ENCODE peak calls at places on chromosomes 5 and 9, in seven cellular contexts. S is mammary epithelial cell, W is dorsolateral prefrontal cortex, J is heart left ventricle, Y is mucosa of descending colon, C is foreskin fibroblast, P is cardiac muscle cell. L is an unnamed sample.

GRCh38 chr5:111072949-111073682 is 1.6 kb downstream of the TSLP start:
- DNase-seq in S (peak), Y (peak), W (no peak), P (peak), C (peak), J (peak), L (no peak)

GRCh38 chr5:122358382-122358990 is 46.4 kb downstream of the SNCAIP start:
- DNase-seq in J (no peak), C (no peak), Y (no peak), W (no peak), P (peak), S (no peak), L (no peak)

GRCh38 chr5:176619203-176619568 is 9.2 kb upstream of the GPRIN1 start:
- DNase-seq in W (peak), C (peak), J (peak), P (peak), Y (peak), S (peak), L (no peak)

GRCh38 chr5:11540112-11540511 is 364.1 kb downstream of the CTNND2 start:
- DNase-seq in P (no peak), S (no peak), Y (no peak), W (no peak), C (no peak), J (no peak), L (no peak)

GRCh38 chr9:97615439-97616072 is 17.6 kb downstream of the TSTD2 start:
- DNase-seq in W (peak), Y (peak), J (peak), C (peak), P (peak), S (peak), L (peak)

GRCh38 chr9:22158983-22159382 is 149.9 kb upstream of the CDKN2B start:
- DNase-seq in P (no peak), S (no peak), J (peak), W (peak), C (peak), Y (peak), L (peak)

GRCh38 chr5:144121577-144121976 is 48.9 kb downstream of the YIPF5 start:
- DNase-seq in Y (no peak), C (peak), S (no peak), W (no peak), P (no peak), J (no peak), L (no peak)

GRCh38 chr9:94950733-94951590 is 224.5 kb downstream of the AOPEP start:
- DNase-seq in C (peak), W (no peak), Y (no peak), S (no peak), P (peak), J (no peak), L (no peak)

GRCh38 chr5:108637110-108637509 is 110.6 kb upstream of the FER start:
- DNase-seq in J (no peak), P (no peak), W (no peak), C (peak), Y (no peak), S (peak), L (no peak)

GRCh38 chr5:103617090-103617489 is 54.5 kb upstream of the NUDT12 start:
- DNase-seq in W (no peak), Y (no peak), C (no peak), P (no peak), J (no peak), S (no peak), L (no peak)

GRCh38 chr5:4511996-4512656 is 628.0 kb upstream of the ADAMTS16 start:
- DNase-seq in S (peak), C (no peak), Y (no peak), W (peak), J (peak), P (peak), L (no peak)

GRCh38 chr5:172147857-172148256 is 40.2 kb downstream of the STK10 start:
- DNase-seq in C (no peak), W (no peak), Y (peak), P (no peak), S (no peak), J (no peak), L (no peak)

GRCh38 chr5:149060325-149060724 is 2.5 kb downstream of the SH3TC2 start:
- DNase-seq in P (peak), W (no peak), S (peak), C (peak), Y (peak), J (peak), L (no peak)

GRCh38 chr5:643811-644271 is 31.7 kb downstream of the CEP72 start:
- DNase-seq in P (no peak), W (no peak), C (no peak), Y (no peak), S (no peak), J (no peak), L (no peak)

GRCh38 chr9:87280421-87280820 is 217.2 kb upstream of the DAPK1 start:
- DNase-seq in Y (no peak), P (no peak), W (no peak), C (no peak), S (peak), J (no peak), L (peak)

GRCh38 chr9:97741947-97742346 is 44.8 kb upstream of the XPA start:
- DNase-seq in S (no peak), P (no peak), W (no peak), C (no peak), Y (no peak), J (no peak), L (no peak)

GRCh38 chr5:82901281-82901888 is 175.8 kb downstream of the TMEM167A start:
- DNase-seq in S (no peak), J (no peak), C (no peak), W (no peak), Y (no peak), P (no peak), L (no peak)

GRCh38 chr5:173291722-173292658 is 36.2 kb downstream of the STC2 start:
- DNase-seq in S (peak), W (no peak), J (no peak), P (no peak), C (peak), Y (no peak), L (peak)

DNA sequence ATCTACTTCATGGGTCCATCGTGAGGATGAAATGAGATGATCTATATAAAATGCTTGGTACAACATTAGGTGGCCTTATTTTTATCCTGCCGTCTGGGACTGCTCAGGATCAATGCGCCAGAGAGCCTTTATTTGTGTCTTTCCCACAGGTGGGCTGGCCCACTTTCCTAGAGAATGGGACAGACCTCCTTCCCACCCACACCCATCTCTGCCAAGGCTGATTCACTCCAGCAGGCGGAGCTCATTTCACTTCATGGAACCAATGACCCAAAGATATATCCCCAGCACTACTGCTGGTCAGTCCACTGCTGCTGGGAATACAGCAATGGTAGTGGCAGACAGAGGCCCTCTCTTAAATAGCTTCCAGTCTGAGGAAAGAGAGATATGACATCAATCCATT is 35.7 kb downstream of the TGFBI start:
- DNase-seq in Y (peak), W (no peak), P (no peak), J (no peak), S (no peak), C (peak), L (no peak)
- TF ChIP-seq CTCF in Y (no peak), W (no peak), P (peak), J (peak), S (peak), C (no peak), L (peak)

DNA sequence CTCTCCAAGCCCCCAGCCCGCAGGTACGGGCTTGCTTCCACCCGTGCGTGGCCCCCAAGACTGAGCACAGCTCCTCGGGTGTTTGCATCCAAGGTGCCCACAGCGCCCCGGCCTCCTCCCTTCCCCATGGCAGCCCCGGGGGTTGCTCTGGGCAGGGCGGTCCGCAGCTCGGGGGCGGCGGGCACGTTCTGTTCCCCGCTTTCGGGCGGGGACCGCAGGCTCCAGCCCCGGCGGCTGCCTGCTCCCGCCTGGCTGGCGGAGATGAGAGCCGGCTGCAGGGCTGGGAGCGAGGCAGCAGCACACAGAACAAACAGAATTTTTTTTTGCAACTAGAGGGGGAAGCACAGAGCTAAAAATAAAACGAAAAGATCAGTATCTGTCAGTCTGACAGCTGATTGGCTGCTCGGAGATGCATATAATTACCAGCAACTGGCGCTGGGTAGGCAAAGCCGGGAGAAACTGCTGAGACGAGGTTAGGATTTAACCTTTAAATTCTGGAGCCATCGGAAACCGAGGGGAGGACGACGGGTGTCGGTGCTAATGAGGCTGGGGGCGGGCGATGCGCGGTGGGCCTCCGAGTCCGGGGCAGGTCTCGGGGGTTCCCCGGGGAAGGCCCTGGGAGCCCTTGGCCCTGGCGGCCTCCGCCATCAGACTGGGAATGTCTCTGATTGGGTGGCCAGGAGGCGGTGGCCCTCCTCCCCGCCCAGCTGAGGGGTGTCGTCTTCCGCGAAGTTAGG is 142.7 kb upstream of the IER5L start:
- DNase-seq in C (peak), S (no peak), P (peak), W (peak), J (peak), Y (peak), L (peak)
- H3K4me3 ChIP-seq in C (peak), S (peak), P (peak), W (peak), J (peak), Y (no peak), L (peak)

GRCh38 chr9:133467101-133467500 is 7.3 kb downstream of the CACFD1 start:
- DNase-seq in Y (no peak), S (no peak), J (no peak), C (no peak), P (no peak), W (no peak), L (no peak)
- TF ChIP-seq CTCF in Y (no peak), S (no peak), J (no peak), C (no peak), P (peak), W (no peak), L (no peak)

GRCh38 chr5:43129161-43129560 is 8.4 kb downstream of the ZNF131 start:
- DNase-seq in W (no peak), P (no peak), J (no peak), S (no peak), Y (no peak), C (no peak), L (no peak)

GRCh38 chr5:43120720-43121564 is at the start of gene ZNF131:
- DNase-seq in W (peak), Y (peak), J (peak), C (peak), S (peak), P (peak), L (peak)

GRCh38 chr5:43121565-43122484 is 1.1 kb downstream of the ZNF131 start:
- DNase-seq in W (peak), S (peak), Y (peak), P (peak), C (peak), J (no peak), L (peak)

DNA sequence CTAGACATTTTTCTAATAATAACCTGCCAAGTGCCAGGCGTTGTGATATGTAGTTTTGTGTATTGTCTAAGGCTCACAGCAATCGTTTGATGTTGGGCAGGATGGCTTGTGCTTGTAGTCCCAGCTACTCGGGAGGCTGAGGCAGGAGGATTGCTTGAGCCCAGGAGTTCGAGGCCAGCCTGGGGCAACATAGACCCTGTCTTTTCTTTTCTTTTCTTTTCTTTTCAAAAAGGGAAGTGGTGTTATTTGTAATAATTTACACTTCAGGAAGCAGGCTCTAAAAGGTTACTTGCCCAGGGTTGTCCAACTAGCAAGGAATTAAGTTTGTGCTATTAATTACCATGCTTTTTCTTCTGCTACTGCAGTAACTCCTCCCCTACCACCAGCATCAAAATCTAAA is 3.2 kb downstream of the ZNF131 start:
- DNase-seq in P (no peak), S (no peak), C (no peak), W (no peak), Y (no peak), J (no peak), L (no peak)
- H3K4me3 ChIP-seq in P (no peak), S (no peak), C (peak), W (no peak), Y (no peak), J (no peak), L (no peak)

GRCh38 chr9:136118367-136119258 is at the start of gene TMEM250:
- DNase-seq in J (peak), C (peak), Y (peak), S (peak), P (peak), W (peak), L (peak)
- TF ChIP-seq CTCF in J (peak), C (no peak), Y (no peak), S (no peak), P (no peak), W (peak), L (no peak)

GRCh38 chr9:137878146-137878941 is 762 bp downstream of the CACNA1B start:
- DNase-seq in W (peak), J (no peak), P (peak), Y (peak), C (peak), S (peak), L (no peak)
- H3K4me3 ChIP-seq in W (peak), J (peak), P (peak), Y (no peak), C (no peak), S (no peak), L (no peak)

DNA sequence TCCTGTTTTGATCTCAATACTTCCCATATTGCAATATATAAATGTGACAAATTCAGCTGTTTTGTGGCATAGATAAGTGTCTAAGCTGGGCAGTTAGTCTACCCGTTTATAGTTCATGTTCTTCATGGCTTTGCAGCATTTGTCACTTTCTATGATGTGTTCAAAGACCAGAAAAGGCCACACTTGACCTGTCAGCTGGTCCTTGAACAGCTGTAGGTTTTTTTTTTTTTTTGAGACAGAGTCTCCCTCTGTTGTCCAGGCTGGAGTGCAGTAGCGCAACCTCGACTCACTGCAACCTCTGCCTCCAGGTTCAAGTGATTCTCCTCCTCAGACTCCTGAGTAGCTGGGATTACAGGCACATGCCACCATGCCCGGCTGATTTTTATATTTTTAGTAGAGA is 28.4 kb downstream of the CMBL start:
- DNase-seq in S (no peak), W (no peak), J (no peak), C (no peak), P (no peak), Y (no peak), L (no peak)
- TF ChIP-seq CTCF in S (no peak), W (no peak), J (no peak), C (no peak), P (no peak), Y (no peak), L (no peak)

GRCh38 chr5:66615894-66616293 is 19.7 kb downstream of the MAST4 start:
- DNase-seq in P (no peak), J (no peak), W (no peak), C (no peak), S (no peak), Y (no peak), L (no peak)

GRCh38 chr5:66615136-66615535 is 18.9 kb downstream of the MAST4 start:
- DNase-seq in S (no peak), P (no peak), W (no peak), Y (no peak), C (no peak), J (no peak), L (no peak)

GRCh38 chr5:66617991-66618768 is 22.0 kb downstream of the MAST4 start:
- DNase-seq in C (no peak), P (no peak), W (no peak), S (no peak), J (no peak), Y (no peak), L (no peak)

GRCh38 chr5:66616495-66617222 is 20.5 kb downstream of the MAST4 start:
- DNase-seq in Y (no peak), S (no peak), C (no peak), W (no peak), J (no peak), P (no peak), L (no peak)

GRCh38 chr5:66617223-66617861 is 21.1 kb downstream of the MAST4 start:
- DNase-seq in J (no peak), W (no peak), Y (no peak), C (no peak), S (no peak), P (peak), L (no peak)
- H3K4me3 ChIP-seq in J (no peak), W (no peak), Y (no peak), C (no peak), S (no peak), P (no peak), L (no peak)

DNA sequence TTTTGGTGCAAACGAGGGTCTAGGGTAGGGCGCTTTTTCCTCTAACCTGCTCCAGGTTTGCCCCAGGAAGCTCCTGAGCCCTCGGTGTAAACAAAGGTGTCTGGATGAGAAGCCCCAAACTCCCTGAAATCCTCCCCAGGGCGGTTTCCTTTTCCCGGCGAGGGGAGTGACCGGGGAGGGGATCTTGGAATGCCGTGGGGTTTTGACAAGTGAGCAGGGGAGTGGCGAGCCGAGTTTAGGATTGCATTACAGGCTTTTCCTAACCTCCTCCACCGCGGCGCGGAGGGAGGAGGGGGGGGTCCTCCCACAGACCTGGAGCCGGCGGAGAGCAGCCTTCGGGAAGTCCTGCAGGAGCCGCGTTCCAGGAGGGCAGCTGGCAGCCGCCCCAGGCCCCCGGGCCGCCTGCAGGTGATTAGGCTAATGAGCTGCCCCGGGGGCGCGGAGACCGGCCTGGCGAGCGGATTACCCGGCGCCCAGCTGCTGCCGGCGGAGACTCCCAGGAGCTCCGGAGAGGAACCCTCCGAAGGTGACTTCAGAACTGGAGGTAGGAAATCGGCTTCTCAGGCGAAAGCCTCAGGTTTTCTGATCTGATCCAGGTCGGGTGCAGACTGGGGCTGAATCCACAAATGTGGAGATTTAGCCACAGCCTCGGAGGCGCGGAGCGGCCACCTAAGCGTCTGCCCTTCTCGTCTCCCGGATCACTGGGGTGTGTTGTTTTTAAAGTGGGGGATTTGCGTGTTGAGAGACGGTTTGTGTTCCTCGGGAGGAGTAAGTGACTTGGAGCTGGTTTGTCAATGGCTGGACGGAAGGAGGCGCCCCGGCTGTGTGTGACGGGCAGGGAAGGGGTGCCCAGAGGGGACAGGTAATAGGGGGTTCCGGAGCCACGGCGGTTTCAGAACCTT is 215.9 kb downstream of the PDZD2 start:
- DNase-seq in P (peak), J (peak), C (peak), W (peak), S (peak), Y (peak), L (no peak)
- TF ChIP-seq CTCF in P (peak), J (no peak), C (peak), W (peak), S (peak), Y (no peak), L (peak)

DNA sequence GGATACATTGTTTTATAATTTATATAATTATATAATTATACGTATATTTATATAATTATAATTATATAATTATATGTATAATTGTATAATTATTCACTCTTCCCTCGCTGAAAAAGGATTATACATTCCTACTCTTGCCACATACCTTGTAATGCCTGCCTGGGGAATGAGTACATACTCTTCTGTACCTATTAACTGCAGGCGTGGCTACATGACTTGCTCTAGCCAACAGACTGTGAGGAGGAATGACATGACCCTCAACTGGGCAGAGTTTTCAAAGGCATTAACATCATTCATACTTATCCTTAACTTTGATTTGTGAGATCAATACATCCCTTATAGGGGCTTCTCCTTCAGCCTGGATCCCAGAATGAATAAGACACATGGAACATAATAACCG is 19.1 kb downstream of the ERMP1 start:
- DNase-seq in S (peak), C (no peak), Y (no peak), P (no peak), W (no peak), J (no peak), L (no peak)
- H3K4me3 ChIP-seq in S (no peak), C (no peak), Y (no peak), P (no peak), W (no peak), J (no peak), L (no peak)

L was measured in AG09309.